ENCODE peak calls at places on chromosomes 12 and 14, in eight cellular contexts. One of them, this sample, is unnamed.
A peak's percentile ranks its signal among the peaks of the same experiment; 100 is the strongest.

GRCh38 chr14:49960453-49960852 is 67.6 kb downstream of the ARF6 start:
- DNase-seq in activated CD4-positive, alpha-beta T cell treated with anti-CD3 and anti-CD28 coated beads, Interleukin-2, amount 10 ng/mL, durations not matched to agents 24 days and 14 days: no peak
- DNase-seq in brain microvascular endothelial cell: no peak
- DNase-seq in glutamatergic neuron: no peak
- DNase-seq in heart right ventricle: no peak
- DNase-seq in endothelial cell: no peak
- DNase-seq in KG1: no peak
- DNase-seq in A549: no peak
- DNase-seq in this sample: no peak

GRCh38 chr12:80861636-80862378 is 75.9 kb downstream of the LIN7A start:
- DNase-seq in heart right ventricle: no peak
- DNase-seq in KG1: no peak
- DNase-seq in glutamatergic neuron: no peak
- DNase-seq in brain microvascular endothelial cell: no peak
- DNase-seq in activated CD4-positive, alpha-beta T cell treated with anti-CD3 and anti-CD28 coated beads, Interleukin-2, amount 10 ng/mL, durations not matched to agents 24 days and 14 days: no peak
- DNase-seq in endothelial cell: no peak
- DNase-seq in A549: no peak
- DNase-seq in this sample: no peak

GRCh38 chr14:32332415-32333116 is 3.5 kb downstream of the AKAP6 start:
- DNase-seq in endothelial cell: no peak
- DNase-seq in heart right ventricle: no peak
- DNase-seq in A549: no peak
- DNase-seq in activated CD4-positive, alpha-beta T cell treated with anti-CD3 and anti-CD28 coated beads, Interleukin-2, amount 10 ng/mL, durations not matched to agents 24 days and 14 days: no peak
- DNase-seq in KG1: no peak
- DNase-seq in brain microvascular endothelial cell: no peak
- DNase-seq in glutamatergic neuron: peak; percentile 41
- DNase-seq in this sample: no peak

GRCh38 chr14:100446572-100446971 is 123.4 kb downstream of the SLC25A47 start:
- DNase-seq in endothelial cell: no peak
- DNase-seq in A549: peak; percentile 18
- DNase-seq in KG1: no peak
- DNase-seq in activated CD4-positive, alpha-beta T cell treated with anti-CD3 and anti-CD28 coated beads, Interleukin-2, amount 10 ng/mL, durations not matched to agents 24 days and 14 days: no peak
- DNase-seq in brain microvascular endothelial cell: no peak
- DNase-seq in glutamatergic neuron: no peak
- DNase-seq in heart right ventricle: no peak
- DNase-seq in this sample: peak; percentile 81

GRCh38 chr14:101251812-101252442 is 309.4 kb upstream of the DIO3 start:
- DNase-seq in glutamatergic neuron: no peak
- DNase-seq in heart right ventricle: no peak
- DNase-seq in activated CD4-positive, alpha-beta T cell treated with anti-CD3 and anti-CD28 coated beads, Interleukin-2, amount 10 ng/mL, durations not matched to agents 24 days and 14 days: peak; percentile 59
- DNase-seq in A549: no peak
- DNase-seq in brain microvascular endothelial cell: no peak
- DNase-seq in KG1: no peak
- DNase-seq in endothelial cell: no peak
- DNase-seq in this sample: no peak

GRCh38 chr12:79119796-79120195 is 255.2 kb downstream of the SYT1 start:
- DNase-seq in endothelial cell: no peak
- DNase-seq in activated CD4-positive, alpha-beta T cell treated with anti-CD3 and anti-CD28 coated beads, Interleukin-2, amount 10 ng/mL, durations not matched to agents 24 days and 14 days: no peak
- DNase-seq in KG1: no peak
- DNase-seq in heart right ventricle: no peak
- DNase-seq in brain microvascular endothelial cell: no peak
- DNase-seq in A549: peak; percentile 26
- DNase-seq in glutamatergic neuron: peak; percentile 34
- DNase-seq in this sample: peak; percentile 57

GRCh38 chr14:40003773-40004172 is 571.5 kb upstream of the FBXO33 start:
- DNase-seq in KG1: no peak
- DNase-seq in activated CD4-positive, alpha-beta T cell treated with anti-CD3 and anti-CD28 coated beads, Interleukin-2, amount 10 ng/mL, durations not matched to agents 24 days and 14 days: no peak
- DNase-seq in heart right ventricle: no peak
- DNase-seq in A549: no peak
- DNase-seq in endothelial cell: no peak
- DNase-seq in glutamatergic neuron: no peak
- DNase-seq in brain microvascular endothelial cell: no peak
- DNase-seq in this sample: no peak

GRCh38 chr12:26870491-26871419 is 37.8 kb upstream of the ITPR2 start:
- DNase-seq in activated CD4-positive, alpha-beta T cell treated with anti-CD3 and anti-CD28 coated beads, Interleukin-2, amount 10 ng/mL, durations not matched to agents 24 days and 14 days: no peak
- DNase-seq in endothelial cell: no peak
- DNase-seq in brain microvascular endothelial cell: no peak
- DNase-seq in glutamatergic neuron: no peak
- DNase-seq in heart right ventricle: peak; percentile 14
- DNase-seq in KG1: peak; percentile 61
- DNase-seq in A549: peak; percentile 26
- DNase-seq in this sample: no peak

GRCh38 chr12:106136263-106136662 is 2.5 kb downstream of the NUAK1 start:
- DNase-seq in A549: peak; percentile 89
- DNase-seq in heart right ventricle: peak; percentile 92
- DNase-seq in glutamatergic neuron: peak; percentile 92
- DNase-seq in activated CD4-positive, alpha-beta T cell treated with anti-CD3 and anti-CD28 coated beads, Interleukin-2, amount 10 ng/mL, durations not matched to agents 24 days and 14 days: peak; percentile 91
- DNase-seq in endothelial cell: peak; percentile 85
- DNase-seq in KG1: peak; percentile 59
- DNase-seq in brain microvascular endothelial cell: peak; percentile 88
- DNase-seq in this sample: no peak

GRCh38 chr12:121719926-121720414 is 7.4 kb downstream of the TMEM120B start:
- DNase-seq in KG1: no peak
- DNase-seq in activated CD4-positive, alpha-beta T cell treated with anti-CD3 and anti-CD28 coated beads, Interleukin-2, amount 10 ng/mL, durations not matched to agents 24 days and 14 days: no peak
- DNase-seq in brain microvascular endothelial cell: peak; percentile 89
- DNase-seq in glutamatergic neuron: no peak
- DNase-seq in A549: peak; percentile 66
- DNase-seq in heart right ventricle: no peak
- DNase-seq in endothelial cell: no peak
- DNase-seq in this sample: no peak

GRCh38 chr14:32414808-32415255 is 85.7 kb downstream of the AKAP6 start:
- DNase-seq in brain microvascular endothelial cell: no peak
- DNase-seq in endothelial cell: no peak
- DNase-seq in activated CD4-positive, alpha-beta T cell treated with anti-CD3 and anti-CD28 coated beads, Interleukin-2, amount 10 ng/mL, durations not matched to agents 24 days and 14 days: no peak
- DNase-seq in KG1: no peak
- DNase-seq in heart right ventricle: no peak
- DNase-seq in A549: no peak
- DNase-seq in glutamatergic neuron: no peak
- DNase-seq in this sample: no peak

GRCh38 chr12:76311796-76312195 is 36.4 kb downstream of the BBS10 start:
- DNase-seq in brain microvascular endothelial cell: peak; percentile 25
- DNase-seq in activated CD4-positive, alpha-beta T cell treated with anti-CD3 and anti-CD28 coated beads, Interleukin-2, amount 10 ng/mL, durations not matched to agents 24 days and 14 days: no peak
- DNase-seq in heart right ventricle: no peak
- DNase-seq in glutamatergic neuron: no peak
- DNase-seq in endothelial cell: no peak
- DNase-seq in KG1: no peak
- DNase-seq in A549: peak; percentile 43
- DNase-seq in this sample: no peak

GRCh38 chr12:124616394-124617343 is 49.3 kb upstream of the NCOR2 start:
- DNase-seq in heart right ventricle: no peak
- DNase-seq in KG1: no peak
- DNase-seq in endothelial cell: no peak
- DNase-seq in A549: no peak
- DNase-seq in brain microvascular endothelial cell: no peak
- DNase-seq in activated CD4-positive, alpha-beta T cell treated with anti-CD3 and anti-CD28 coated beads, Interleukin-2, amount 10 ng/mL, durations not matched to agents 24 days and 14 days: no peak
- DNase-seq in glutamatergic neuron: no peak
- DNase-seq in this sample: no peak

GRCh38 chr12:5505116-5505515 is 73.2 kb downstream of the NTF3 start:
- DNase-seq in KG1: no peak
- DNase-seq in endothelial cell: no peak
- DNase-seq in heart right ventricle: no peak
- DNase-seq in glutamatergic neuron: no peak
- DNase-seq in brain microvascular endothelial cell: no peak
- DNase-seq in A549: no peak
- DNase-seq in activated CD4-positive, alpha-beta T cell treated with anti-CD3 and anti-CD28 coated beads, Interleukin-2, amount 10 ng/mL, durations not matched to agents 24 days and 14 days: no peak
- DNase-seq in this sample: no peak

GRCh38 chr14:55699131-55700057 is 119.4 kb downstream of the KTN1 start:
- DNase-seq in glutamatergic neuron: no peak
- DNase-seq in endothelial cell: no peak
- DNase-seq in activated CD4-positive, alpha-beta T cell treated with anti-CD3 and anti-CD28 coated beads, Interleukin-2, amount 10 ng/mL, durations not matched to agents 24 days and 14 days: no peak
- DNase-seq in KG1: no peak
- DNase-seq in brain microvascular endothelial cell: peak; percentile 26
- DNase-seq in A549: peak; percentile 92
- DNase-seq in heart right ventricle: no peak
- DNase-seq in this sample: peak; percentile 70

GRCh38 chr14:88199882-88200281 is 123.2 kb downstream of the KCNK10 start:
- DNase-seq in brain microvascular endothelial cell: no peak
- DNase-seq in activated CD4-positive, alpha-beta T cell treated with anti-CD3 and anti-CD28 coated beads, Interleukin-2, amount 10 ng/mL, durations not matched to agents 24 days and 14 days: no peak
- DNase-seq in glutamatergic neuron: no peak
- DNase-seq in endothelial cell: no peak
- DNase-seq in KG1: no peak
- DNase-seq in heart right ventricle: no peak
- DNase-seq in A549: no peak
- DNase-seq in this sample: no peak

GRCh38 chr12:42756841-42757661 is 167.5 kb upstream of the PRICKLE1 start:
- DNase-seq in glutamatergic neuron: no peak
- DNase-seq in KG1: no peak
- DNase-seq in brain microvascular endothelial cell: peak; percentile 97
- DNase-seq in heart right ventricle: no peak
- DNase-seq in endothelial cell: no peak
- DNase-seq in activated CD4-positive, alpha-beta T cell treated with anti-CD3 and anti-CD28 coated beads, Interleukin-2, amount 10 ng/mL, durations not matched to agents 24 days and 14 days: no peak
- DNase-seq in A549: peak; percentile 79
- DNase-seq in this sample: peak; percentile 99

GRCh38 chr14:101412741-101413140 is 148.6 kb upstream of the DIO3 start:
- DNase-seq in endothelial cell: no peak
- DNase-seq in KG1: no peak
- DNase-seq in brain microvascular endothelial cell: no peak
- DNase-seq in glutamatergic neuron: no peak
- DNase-seq in heart right ventricle: no peak
- DNase-seq in A549: peak; percentile 46
- DNase-seq in activated CD4-positive, alpha-beta T cell treated with anti-CD3 and anti-CD28 coated beads, Interleukin-2, amount 10 ng/mL, durations not matched to agents 24 days and 14 days: peak; percentile 15
- DNase-seq in this sample: no peak

GRCh38 chr12:55818886-55819285 is 1.0 kb downstream of the ORMDL2 start:
- DNase-seq in brain microvascular endothelial cell: no peak
- DNase-seq in KG1: no peak
- DNase-seq in glutamatergic neuron: no peak
- DNase-seq in endothelial cell: no peak
- DNase-seq in activated CD4-positive, alpha-beta T cell treated with anti-CD3 and anti-CD28 coated beads, Interleukin-2, amount 10 ng/mL, durations not matched to agents 24 days and 14 days: no peak
- DNase-seq in A549: no peak
- DNase-seq in heart right ventricle: no peak
- DNase-seq in this sample: no peak

GRCh38 chr14:51445001-51445390 is 204.9 kb downstream of the TMX1 start:
- DNase-seq in KG1: no peak
- DNase-seq in glutamatergic neuron: no peak
- DNase-seq in brain microvascular endothelial cell: no peak
- DNase-seq in A549: no peak
- DNase-seq in activated CD4-positive, alpha-beta T cell treated with anti-CD3 and anti-CD28 coated beads, Interleukin-2, amount 10 ng/mL, durations not matched to agents 24 days and 14 days: no peak
- DNase-seq in endothelial cell: no peak
- DNase-seq in heart right ventricle: no peak
- DNase-seq in this sample: no peak

GRCh38 chr14:30005114-30005698 is 77.6 kb upstream of the PRKD1 start:
- DNase-seq in KG1: no peak
- DNase-seq in activated CD4-positive, alpha-beta T cell treated with anti-CD3 and anti-CD28 coated beads, Interleukin-2, amount 10 ng/mL, durations not matched to agents 24 days and 14 days: no peak
- DNase-seq in glutamatergic neuron: no peak
- DNase-seq in heart right ventricle: no peak
- DNase-seq in brain microvascular endothelial cell: peak; percentile 36
- DNase-seq in endothelial cell: peak; percentile 9
- DNase-seq in A549: peak; percentile 64
- DNase-seq in this sample: peak; percentile 9

GRCh38 chr12:40469736-40470135 is 222.5 kb upstream of the CNTN1 start:
- DNase-seq in endothelial cell: no peak
- DNase-seq in activated CD4-positive, alpha-beta T cell treated with anti-CD3 and anti-CD28 coated beads, Interleukin-2, amount 10 ng/mL, durations not matched to agents 24 days and 14 days: no peak
- DNase-seq in KG1: no peak
- DNase-seq in A549: no peak
- DNase-seq in glutamatergic neuron: no peak
- DNase-seq in brain microvascular endothelial cell: no peak
- DNase-seq in heart right ventricle: no peak
- DNase-seq in this sample: no peak